ENCODE peak calls at places on chromosome X, in five cellular contexts. One of them, this sample, is unnamed.

GRCh38 chrX:144494069-144494468 is 610.2 kb downstream of the UBE2NL start:
- DNase-seq in T-cell: no peak
- DNase-seq in NCI-H748 treated with DMSO at 0.1 percent for 48 hours: peak
- DNase-seq in Ammon's horn: no peak
- DNase-seq in immature natural killer cell: no peak
- DNase-seq in this sample: no peak

GRCh38 chrX:47200385-47201150 is 6.9 kb downstream of the UBA1 start:
- DNase-seq in T-cell: no peak
- DNase-seq in NCI-H748 treated with DMSO at 0.1 percent for 48 hours: no peak
- DNase-seq in Ammon's horn: no peak
- DNase-seq in immature natural killer cell: no peak
- DNase-seq in this sample: no peak

GRCh38 chrX:65601126-65601525 is 66.3 kb upstream of the MSN start:
- DNase-seq in T-cell: no peak
- DNase-seq in NCI-H748 treated with DMSO at 0.1 percent for 48 hours: no peak
- DNase-seq in Ammon's horn: no peak
- DNase-seq in immature natural killer cell: no peak
- DNase-seq in this sample: no peak

GRCh38 chrX:135477576-135477975 is 42.9 kb upstream of the INTS6L start:
- DNase-seq in T-cell: peak
- DNase-seq in NCI-H748 treated with DMSO at 0.1 percent for 48 hours: peak
- DNase-seq in Ammon's horn: peak
- DNase-seq in immature natural killer cell: no peak
- DNase-seq in this sample: peak

GRCh38 chrX:9272166-9272565 is 192.7 kb upstream of the TBL1X start:
- DNase-seq in T-cell: no peak
- DNase-seq in NCI-H748 treated with DMSO at 0.1 percent for 48 hours: no peak
- DNase-seq in Ammon's horn: no peak
- DNase-seq in immature natural killer cell: no peak
- DNase-seq in this sample: no peak

GRCh38 chrX:72026341-72027023 is 105.2 kb downstream of the RTL5 start:
- DNase-seq in T-cell: no peak
- DNase-seq in NCI-H748 treated with DMSO at 0.1 percent for 48 hours: no peak
- DNase-seq in Ammon's horn: no peak
- DNase-seq in immature natural killer cell: no peak
- DNase-seq in this sample: no peak

GRCh38 chrX:154517101-154517781 is 1.2 kb upstream of the FAM3A start:
- DNase-seq in T-cell: no peak
- DNase-seq in NCI-H748 treated with DMSO at 0.1 percent for 48 hours: no peak
- DNase-seq in Ammon's horn: no peak
- DNase-seq in immature natural killer cell: no peak
- DNase-seq in this sample: no peak

GRCh38 chrX:39427492-39428289 is 626.4 kb downstream of the MID1IP1 start:
- DNase-seq in T-cell: no peak
- DNase-seq in NCI-H748 treated with DMSO at 0.1 percent for 48 hours: no peak
- DNase-seq in Ammon's horn: no peak
- DNase-seq in immature natural killer cell: no peak
- DNase-seq in this sample: no peak

GRCh38 chrX:69137371-69137881 is 27.8 kb downstream of the PJA1 start:
- DNase-seq in T-cell: no peak
- DNase-seq in NCI-H748 treated with DMSO at 0.1 percent for 48 hours: no peak
- DNase-seq in Ammon's horn: no peak
- DNase-seq in immature natural killer cell: no peak
- DNase-seq in this sample: no peak

GRCh38 chrX:99795495-99795894 is 614.6 kb downstream of the PCDH19 start:
- DNase-seq in T-cell: no peak
- DNase-seq in NCI-H748 treated with DMSO at 0.1 percent for 48 hours: no peak
- DNase-seq in Ammon's horn: no peak
- DNase-seq in immature natural killer cell: no peak
- DNase-seq in this sample: peak

GRCh38 chrX:2502120-2502667 is 1.4 kb upstream of the DHRSX start:
- DNase-seq in T-cell: no peak
- DNase-seq in NCI-H748 treated with DMSO at 0.1 percent for 48 hours: no peak
- DNase-seq in Ammon's horn: no peak
- DNase-seq in immature natural killer cell: no peak
- DNase-seq in this sample: no peak

GRCh38 chrX:136086521-136086920 is 60.8 kb upstream of the FHL1 start:
- DNase-seq in T-cell: no peak
- DNase-seq in NCI-H748 treated with DMSO at 0.1 percent for 48 hours: no peak
- DNase-seq in Ammon's horn: no peak
- DNase-seq in immature natural killer cell: no peak
- DNase-seq in this sample: no peak

GRCh38 chrX:50920132-50920531 is 9.6 kb downstream of the BMP15 start:
- DNase-seq in T-cell: no peak
- DNase-seq in NCI-H748 treated with DMSO at 0.1 percent for 48 hours: no peak
- DNase-seq in Ammon's horn: peak
- DNase-seq in immature natural killer cell: no peak
- DNase-seq in this sample: no peak

GRCh38 chrX:68710870-68711576 is 63.6 kb downstream of the STARD8 start:
- DNase-seq in T-cell: no peak
- DNase-seq in NCI-H748 treated with DMSO at 0.1 percent for 48 hours: no peak
- DNase-seq in Ammon's horn: peak
- DNase-seq in immature natural killer cell: no peak
- DNase-seq in this sample: peak

GRCh38 chrX:51860679-51861078 is 32.7 kb upstream of the MAGED1 start:
- DNase-seq in T-cell: no peak
- DNase-seq in NCI-H748 treated with DMSO at 0.1 percent for 48 hours: peak
- DNase-seq in Ammon's horn: peak
- DNase-seq in immature natural killer cell: no peak
- DNase-seq in this sample: no peak

GRCh38 chrX:47228550-47229270 is 4.1 kb upstream of the USP11 start:
- DNase-seq in T-cell: no peak
- DNase-seq in NCI-H748 treated with DMSO at 0.1 percent for 48 hours: no peak
- DNase-seq in Ammon's horn: no peak
- DNase-seq in immature natural killer cell: no peak
- DNase-seq in this sample: no peak

GRCh38 chrX:14508025-14508690 is 21.2 kb upstream of the GLRA2 start:
- DNase-seq in T-cell: no peak
- DNase-seq in NCI-H748 treated with DMSO at 0.1 percent for 48 hours: no peak
- DNase-seq in Ammon's horn: peak
- DNase-seq in immature natural killer cell: no peak
- DNase-seq in this sample: no peak

GRCh38 chrX:45765281-45765680 is 564.6 kb upstream of the DIPK2B start:
- DNase-seq in T-cell: no peak
- DNase-seq in NCI-H748 treated with DMSO at 0.1 percent for 48 hours: no peak
- DNase-seq in Ammon's horn: no peak
- DNase-seq in immature natural killer cell: no peak
- DNase-seq in this sample: no peak

GRCh38 chrX:152949114-152949513 is 44.8 kb downstream of the PNMA5 start:
- DNase-seq in T-cell: no peak
- DNase-seq in NCI-H748 treated with DMSO at 0.1 percent for 48 hours: no peak
- DNase-seq in Ammon's horn: no peak
- DNase-seq in immature natural killer cell: no peak
- DNase-seq in this sample: no peak

GRCh38 chrX:104618106-104618895 is 52.3 kb downstream of the IL1RAPL2 start:
- DNase-seq in T-cell: no peak
- DNase-seq in NCI-H748 treated with DMSO at 0.1 percent for 48 hours: no peak
- DNase-seq in Ammon's horn: no peak
- DNase-seq in immature natural killer cell: no peak
- DNase-seq in this sample: no peak

GRCh38 chrX:2933125-2933900 is 4.2 kb upstream of the ARSD start:
- DNase-seq in T-cell: no peak
- DNase-seq in NCI-H748 treated with DMSO at 0.1 percent for 48 hours: peak
- DNase-seq in Ammon's horn: no peak
- DNase-seq in immature natural killer cell: no peak
- DNase-seq in this sample: no peak

GRCh38 chrX:93932471-93933220 is 258.6 kb downstream of the FAM133A start:
- DNase-seq in T-cell: no peak
- DNase-seq in NCI-H748 treated with DMSO at 0.1 percent for 48 hours: no peak
- DNase-seq in Ammon's horn: no peak
- DNase-seq in immature natural killer cell: no peak
- DNase-seq in this sample: no peak

GRCh38 chrX:43456056-43456455 is 200.0 kb upstream of the MAOA start:
- DNase-seq in T-cell: no peak
- DNase-seq in NCI-H748 treated with DMSO at 0.1 percent for 48 hours: no peak
- DNase-seq in Ammon's horn: no peak
- DNase-seq in immature natural killer cell: no peak
- DNase-seq in this sample: no peak

GRCh38 chrX:41087219-41087618 is 2.0 kb downstream of the USP9X start:
- DNase-seq in T-cell: no peak
- DNase-seq in NCI-H748 treated with DMSO at 0.1 percent for 48 hours: no peak
- DNase-seq in Ammon's horn: no peak
- DNase-seq in immature natural killer cell: no peak
- DNase-seq in this sample: no peak

GRCh38 chrX:110759785-110760184 is 35.8 kb downstream of the CHRDL1 start:
- DNase-seq in T-cell: no peak
- DNase-seq in NCI-H748 treated with DMSO at 0.1 percent for 48 hours: no peak
- DNase-seq in Ammon's horn: no peak
- DNase-seq in immature natural killer cell: no peak
- DNase-seq in this sample: no peak

GRCh38 chrX:155334486-155335316 is at the start of gene CLIC2:
- DNase-seq in T-cell: no peak
- DNase-seq in NCI-H748 treated with DMSO at 0.1 percent for 48 hours: no peak
- DNase-seq in Ammon's horn: peak
- DNase-seq in immature natural killer cell: no peak
- DNase-seq in this sample: no peak

GRCh38 chrX:154049209-154050112 is 29.8 kb upstream of the IRAK1 start:
- DNase-seq in T-cell: no peak
- DNase-seq in NCI-H748 treated with DMSO at 0.1 percent for 48 hours: no peak
- DNase-seq in Ammon's horn: no peak
- DNase-seq in immature natural killer cell: no peak
- DNase-seq in this sample: no peak

GRCh38 chrX:69137911-69138310 is 27.3 kb downstream of the PJA1 start:
- DNase-seq in T-cell: no peak
- DNase-seq in NCI-H748 treated with DMSO at 0.1 percent for 48 hours: no peak
- DNase-seq in Ammon's horn: no peak
- DNase-seq in immature natural killer cell: no peak
- DNase-seq in this sample: no peak

GRCh38 chrX:49155900-49156837 is 6.4 kb upstream of the MAGIX start:
- DNase-seq in T-cell: peak
- DNase-seq in NCI-H748 treated with DMSO at 0.1 percent for 48 hours: peak
- DNase-seq in Ammon's horn: peak
- DNase-seq in immature natural killer cell: peak
- DNase-seq in this sample: peak

GRCh38 chrX:142201113-142201512 is 4.0 kb downstream of the MAGEC2 start:
- DNase-seq in T-cell: no peak
- DNase-seq in NCI-H748 treated with DMSO at 0.1 percent for 48 hours: no peak
- DNase-seq in Ammon's horn: no peak
- DNase-seq in immature natural killer cell: no peak
- DNase-seq in this sample: no peak

GRCh38 chrX:15749642-15750610 is 11.9 kb downstream of the CA5B start:
- DNase-seq in T-cell: peak
- DNase-seq in NCI-H748 treated with DMSO at 0.1 percent for 48 hours: no peak
- DNase-seq in Ammon's horn: peak
- DNase-seq in immature natural killer cell: peak
- DNase-seq in this sample: no peak

GRCh38 chrX:817759-818158 is 187.2 kb downstream of the SHOX start:
- DNase-seq in T-cell: no peak
- DNase-seq in NCI-H748 treated with DMSO at 0.1 percent for 48 hours: no peak
- DNase-seq in Ammon's horn: no peak
- DNase-seq in immature natural killer cell: no peak
- DNase-seq in this sample: no peak

GRCh38 chrX:21756785-21757529 is 959 bp downstream of the SMPX start:
- DNase-seq in T-cell: no peak
- DNase-seq in NCI-H748 treated with DMSO at 0.1 percent for 48 hours: no peak
- DNase-seq in Ammon's horn: no peak
- DNase-seq in immature natural killer cell: no peak
- DNase-seq in this sample: no peak